ENCODE peak calls at places on chromosomes 16 and 17, in seven cellular contexts. One of them, this sample, is unnamed.

GRCh38 chr16:86942469-86943175 is 364.3 kb downstream of the FOXL1 start:
- DNase-seq in cardiac muscle cell: no peak
- DNase-seq in left ventricle myocardium inferior: no peak
- DNase-seq in stimulated activated CD8-positive, alpha-beta memory T cell treated with anti-CD3 and anti-CD28 coated beads, Interleukin-12 subunit alpha, Interleukin-12 subunit beta, amount 100 ng/mL, for 1 hour: no peak
- DNase-seq in SHP77: no peak
- DNase-seq in kidney: peak; percentile 17
- DNase-seq in NAMALWA: no peak
- DNase-seq in this sample: no peak

GRCh38 chr17:72614476-72614870 is 478.0 kb downstream of the SLC39A11 start:
- DNase-seq in cardiac muscle cell: no peak
- DNase-seq in left ventricle myocardium inferior: no peak
- DNase-seq in stimulated activated CD8-positive, alpha-beta memory T cell treated with anti-CD3 and anti-CD28 coated beads, Interleukin-12 subunit alpha, Interleukin-12 subunit beta, amount 100 ng/mL, for 1 hour: no peak
- DNase-seq in SHP77: no peak
- DNase-seq in kidney: no peak
- DNase-seq in NAMALWA: no peak
- DNase-seq in this sample: no peak

GRCh38 chr16:12539185-12539929 is 264.3 kb downstream of the CPPED1 start:
- DNase-seq in cardiac muscle cell: no peak
- DNase-seq in left ventricle myocardium inferior: no peak
- DNase-seq in stimulated activated CD8-positive, alpha-beta memory T cell treated with anti-CD3 and anti-CD28 coated beads, Interleukin-12 subunit alpha, Interleukin-12 subunit beta, amount 100 ng/mL, for 1 hour: no peak
- DNase-seq in SHP77: no peak
- DNase-seq in kidney: no peak
- DNase-seq in NAMALWA: no peak
- DNase-seq in this sample: no peak

GRCh38 chr17:75758131-75758905 is 6.7 kb downstream of the GALK1 start:
- DNase-seq in cardiac muscle cell: no peak
- DNase-seq in left ventricle myocardium inferior: no peak
- DNase-seq in stimulated activated CD8-positive, alpha-beta memory T cell treated with anti-CD3 and anti-CD28 coated beads, Interleukin-12 subunit alpha, Interleukin-12 subunit beta, amount 100 ng/mL, for 1 hour: no peak
- DNase-seq in SHP77: no peak
- DNase-seq in kidney: peak; percentile 66
- DNase-seq in NAMALWA: no peak
- DNase-seq in this sample: no peak

GRCh38 chr17:73400915-73401545 is 89.2 kb upstream of the CDC42EP4 start:
- DNase-seq in cardiac muscle cell: no peak
- DNase-seq in left ventricle myocardium inferior: no peak
- DNase-seq in stimulated activated CD8-positive, alpha-beta memory T cell treated with anti-CD3 and anti-CD28 coated beads, Interleukin-12 subunit alpha, Interleukin-12 subunit beta, amount 100 ng/mL, for 1 hour: no peak
- DNase-seq in SHP77: no peak
- DNase-seq in kidney: peak; percentile 67
- DNase-seq in NAMALWA: no peak
- DNase-seq in this sample: no peak

GRCh38 chr17:69373069-69373468 is 41.4 kb upstream of the MAP2K6 start:
- DNase-seq in cardiac muscle cell: no peak
- DNase-seq in left ventricle myocardium inferior: no peak
- DNase-seq in stimulated activated CD8-positive, alpha-beta memory T cell treated with anti-CD3 and anti-CD28 coated beads, Interleukin-12 subunit alpha, Interleukin-12 subunit beta, amount 100 ng/mL, for 1 hour: no peak
- DNase-seq in SHP77: no peak
- DNase-seq in kidney: no peak
- DNase-seq in NAMALWA: no peak
- DNase-seq in this sample: no peak

GRCh38 chr17:27473748-27474609 is 17.7 kb downstream of the KSR1 start:
- DNase-seq in cardiac muscle cell: peak; percentile 63
- DNase-seq in left ventricle myocardium inferior: peak; percentile 63
- DNase-seq in stimulated activated CD8-positive, alpha-beta memory T cell treated with anti-CD3 and anti-CD28 coated beads, Interleukin-12 subunit alpha, Interleukin-12 subunit beta, amount 100 ng/mL, for 1 hour: peak; percentile 55
- DNase-seq in SHP77: no peak
- DNase-seq in kidney: no peak
- DNase-seq in NAMALWA: peak; percentile 19
- DNase-seq in this sample: peak; percentile 37

GRCh38 chr16:67430504-67431076 is 331 bp upstream of the HSD11B2 start:
- DNase-seq in cardiac muscle cell: peak; percentile 41
- DNase-seq in left ventricle myocardium inferior: peak; percentile 29
- DNase-seq in stimulated activated CD8-positive, alpha-beta memory T cell treated with anti-CD3 and anti-CD28 coated beads, Interleukin-12 subunit alpha, Interleukin-12 subunit beta, amount 100 ng/mL, for 1 hour: no peak
- DNase-seq in SHP77: no peak
- DNase-seq in kidney: peak; percentile 89
- DNase-seq in NAMALWA: no peak
- DNase-seq in this sample: no peak

GRCh38 chr17:36590082-36590481 is 1.6 kb upstream of the DHRS11 start:
- DNase-seq in cardiac muscle cell: no peak
- DNase-seq in left ventricle myocardium inferior: no peak
- DNase-seq in stimulated activated CD8-positive, alpha-beta memory T cell treated with anti-CD3 and anti-CD28 coated beads, Interleukin-12 subunit alpha, Interleukin-12 subunit beta, amount 100 ng/mL, for 1 hour: no peak
- DNase-seq in SHP77: no peak
- DNase-seq in kidney: no peak
- DNase-seq in NAMALWA: peak; percentile 19
- DNase-seq in this sample: no peak

GRCh38 chr16:25033852-25034251 is 18.7 kb upstream of the ARHGAP17 start:
- DNase-seq in cardiac muscle cell: no peak
- DNase-seq in left ventricle myocardium inferior: no peak
- DNase-seq in stimulated activated CD8-positive, alpha-beta memory T cell treated with anti-CD3 and anti-CD28 coated beads, Interleukin-12 subunit alpha, Interleukin-12 subunit beta, amount 100 ng/mL, for 1 hour: no peak
- DNase-seq in SHP77: no peak
- DNase-seq in kidney: no peak
- DNase-seq in NAMALWA: no peak
- DNase-seq in this sample: no peak